ENCODE peak calls at places on chromosomes 2 and 18, in four cellular contexts. A, L, Z and N are unnamed samples.

GRCh38 chr2:131030478-131030971 is 62.7 kb downstream of the FAM168B start:
- DNase-seq in L (no peak), A (no peak), Z (no peak), N (no peak)

GRCh38 chr2:201730651-201731280 is 32.3 kb upstream of the MPP4 start:
- DNase-seq in Z (no peak), A (no peak), L (no peak), N (no peak)

GRCh38 chr2:176099737-176100546 is at the start of gene HOXD12:
- DNase-seq in A (no peak), L (no peak), Z (no peak), N (no peak)

GRCh38 chr2:9897796-9898195 is 53.7 kb upstream of the GRHL1 start:
- DNase-seq in A (no peak), Z (no peak), L (no peak), N (no peak)

GRCh38 chr18:21740474-21740723 is 193 bp upstream of the MIB1 start:
- DNase-seq in L (peak), A (peak), Z (no peak), N (peak)

GRCh38 chr18:79577451-79578395 is 101.9 kb upstream of the CTDP1 start:
- DNase-seq in Z (no peak), A (peak), L (no peak), N (no peak)

GRCh38 chr2:108988796-108989713 is at the start of gene EDAR:
- DNase-seq in A (no peak), Z (no peak), L (peak), N (peak)

GRCh38 chr2:133710613-133711012 is 142.3 kb upstream of the NCKAP5 start:
- DNase-seq in Z (no peak), L (no peak), A (no peak), N (no peak)

GRCh38 chr18:62672600-62672999 is 42.7 kb upstream of the PHLPP1 start:
- DNase-seq in A (no peak), Z (no peak), L (no peak), N (peak)

GRCh38 chr2:239073745-239074530 is 226.1 kb downstream of the TWIST2 start:
- DNase-seq in A (no peak), Z (no peak), L (no peak), N (no peak)

GRCh38 chr2:68134554-68134953 is 23.1 kb upstream of the PNO1 start:
- DNase-seq in Z (no peak), A (peak), L (no peak), N (no peak)

GRCh38 chr2:39530423-39530866 is 93.4 kb upstream of the MAP4K3 start:
- DNase-seq in L (no peak), A (no peak), Z (no peak), N (no peak)

GRCh38 chr2:40105593-40105992 is 326.5 kb upstream of the THUMPD2 start:
- DNase-seq in Z (no peak), A (no peak), L (no peak), N (no peak)

GRCh38 chr2:48105848-48106247 is 199.6 kb upstream of the FBXO11 start:
- DNase-seq in L (no peak), A (no peak), Z (no peak), N (no peak)

GRCh38 chr2:98936133-98936916 is at the start of gene CRACDL:
- DNase-seq in L (no peak), Z (no peak), A (no peak), N (no peak)

GRCh38 chr2:211816739-211817138 is 721.9 kb downstream of the ERBB4 start:
- DNase-seq in L (no peak), Z (no peak), A (no peak), N (no peak)

GRCh38 chr18:6959110-6959509 is 158.5 kb downstream of the LAMA1 start:
- DNase-seq in A (no peak), L (no peak), Z (no peak), N (no peak)
- TF ChIP-seq CBX5 in A (no peak), L (no peak), Z (no peak), N (no peak)

GRCh38 chr2:74199275-74199701 is 873 bp downstream of the MTHFD2 start:
- DNase-seq in Z (no peak), A (no peak), L (no peak), N (no peak)

GRCh38 chr2:74201196-74201595 is 2.8 kb downstream of the MTHFD2 start:
- DNase-seq in Z (no peak), A (no peak), L (no peak), N (no peak)

GRCh38 chr2:74204436-74204835 is 6.0 kb downstream of the MTHFD2 start:
- DNase-seq in L (no peak), Z (no peak), A (no peak), N (no peak)

GRCh38 chr2:74199871-74200305 is 1.5 kb downstream of the MTHFD2 start:
- DNase-seq in Z (no peak), A (no peak), L (no peak), N (no peak)

GRCh38 chr2:74201596-74201995 is 3.2 kb downstream of the MTHFD2 start:
- DNase-seq in L (no peak), A (no peak), Z (no peak), N (no peak)
- TF ChIP-seq EP300 in L (no peak), A (no peak), Z (no peak), N (no peak)

GRCh38 chr2:203893386-203893785 is 25.8 kb downstream of the CTLA4 start:
- DNase-seq in A (no peak), Z (no peak), L (no peak), N (no peak)
- H3K4me2 ChIP-seq in A (no peak), Z (no peak), L (no peak), N (no peak)

GRCh38 chr2:28453396-28453795 is 42.5 kb upstream of the PLB1 start:
- DNase-seq in L (no peak), Z (no peak), A (no peak), N (no peak)
- TF ChIP-seq CBX5 in L (no peak), Z (no peak), A (no peak), N (no peak)

GRCh38 chr2:51812138-51812866 is 780.4 kb upstream of the NRXN1 start:
- DNase-seq in L (no peak), A (no peak), Z (no peak), N (no peak)
- TF ChIP-seq EP300 in L (no peak), A (no peak), Z (no peak), N (no peak)

DNA sequence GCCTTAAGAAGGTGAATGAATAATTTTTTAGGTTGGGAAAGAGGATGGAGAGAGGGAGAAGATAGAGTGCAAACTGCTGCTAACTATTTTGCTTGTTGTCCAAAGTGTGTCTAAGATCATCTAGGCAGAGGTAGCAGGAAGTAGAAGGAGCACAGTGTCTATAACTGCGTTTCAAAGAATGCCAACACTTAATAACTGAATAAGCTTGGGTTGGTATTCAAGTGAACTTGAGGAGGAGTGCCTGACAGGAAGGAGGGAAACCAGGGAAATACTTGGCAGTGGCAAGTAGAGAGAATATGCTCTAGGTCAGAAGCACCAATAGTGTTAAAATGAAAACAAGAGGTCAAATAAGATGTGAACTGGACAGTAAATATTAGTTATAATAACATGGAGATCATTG is 155.9 kb downstream of the DPP10 start:
- DNase-seq in L (no peak), A (no peak), Z (no peak), N (no peak)
- H3K4me2 ChIP-seq in L (no peak), A (no peak), Z (no peak), N (no peak)

GRCh38 chr2:8448822-8449577 is 232.9 kb upstream of the ID2 start:
- DNase-seq in A (no peak), Z (no peak), L (no peak), N (no peak)
- TF ChIP-seq CBX5 in A (no peak), Z (no peak), L (no peak), N (no peak)

GRCh38 chr2:44040365-44040764 is 44.6 kb upstream of the LRPPRC start:
- DNase-seq in A (peak), L (no peak), Z (no peak), N (no peak)

GRCh38 chr2:44045061-44045460 is 49.3 kb upstream of the LRPPRC start:
- DNase-seq in A (no peak), Z (no peak), L (no peak), N (no peak)

GRCh38 chr2:44044281-44044720 is 48.5 kb upstream of the LRPPRC start:
- DNase-seq in Z (peak), L (peak), A (peak), N (peak)
- TF ChIP-seq EP300 in Z (no peak), L (no peak), A (peak), N (no peak)

DNA sequence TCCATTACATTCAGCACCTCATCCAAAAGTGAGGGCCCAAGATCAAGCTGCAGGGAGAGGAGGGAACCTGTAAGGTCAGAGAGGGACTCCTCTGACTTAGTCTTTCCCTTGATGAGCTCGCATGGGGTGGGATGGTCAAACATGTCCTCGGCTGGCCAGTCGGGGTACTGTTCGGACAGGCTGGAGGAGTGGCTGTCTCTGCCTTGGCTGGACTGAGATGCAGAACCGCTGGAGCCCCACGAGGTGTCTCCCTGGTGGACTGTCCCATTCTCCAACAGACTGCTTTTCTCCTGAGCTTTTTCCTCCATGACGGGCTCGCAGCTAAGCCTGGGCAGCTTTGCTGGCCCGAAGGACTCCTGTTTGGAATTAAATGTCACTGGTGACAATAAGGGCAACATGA is 25.6 kb downstream of the CDC42EP3 start:
- DNase-seq in L (no peak), Z (no peak), A (no peak), N (peak)
- H3K4me2 ChIP-seq in L (no peak), Z (no peak), A (no peak), N (peak)

DNA sequence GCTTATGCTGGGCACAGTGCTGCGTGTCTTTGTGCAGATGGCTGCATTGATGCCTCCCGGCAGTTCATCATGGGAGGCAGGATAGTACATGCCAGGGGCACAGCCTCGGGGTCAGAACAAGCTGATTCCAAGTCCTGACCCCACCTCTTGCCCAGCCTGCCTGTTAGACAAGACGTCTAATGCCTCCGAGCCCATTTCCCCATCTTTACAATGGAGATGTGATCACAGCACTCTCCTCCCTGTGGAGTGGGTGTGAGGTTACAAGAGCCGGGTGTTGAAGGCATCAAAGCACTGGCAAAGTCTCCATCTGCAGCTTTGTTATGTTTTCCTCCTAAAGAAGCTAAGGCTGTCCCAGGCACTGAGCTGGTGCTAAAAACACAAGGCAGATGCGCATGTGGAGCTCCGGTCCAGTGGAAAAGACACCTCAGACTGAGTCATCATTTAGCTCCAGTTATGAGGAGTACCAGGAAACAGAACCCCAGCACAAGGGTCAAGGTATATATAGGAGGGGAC is 125.7 kb upstream of the EPAS1 start:
- DNase-seq in Z (no peak), A (no peak), L (no peak), N (no peak)
- TF ChIP-seq CBX5 in Z (no peak), A (no peak), L (no peak), N (no peak)